ENCODE peak calls at places on chromosomes 11 and 22, in eight cellular contexts. M is OCI-LY7, F is heart right ventricle, U is cardiac muscle cell, W is right cardiac atrium, J is tibial artery, P is esophagus squamous epithelium, S is neural progenitor cell. C is an unnamed sample.
A peak's percentile ranks its signal among the peaks of the same experiment; 100 is the strongest.

GRCh38 chr22:37647928-37648327 is 8.5 kb downstream of the SH3BP1 start:
- DNase-seq in U (no peak), W (no peak), P (no peak), J (no peak), M (no peak), F (no peak), S (no peak), C (no peak)

GRCh38 chr22:17705565-17706450 is 67.3 kb downstream of the BCL2L13 start:
- DNase-seq in J (no peak), S (no peak), U (no peak), F (no peak), W (no peak), P (no peak), M (peak; percentile 6), C (no peak)

GRCh38 chr22:19537941-19538488 is 13.8 kb upstream of the CLDN5 start:
- DNase-seq in F (no peak), S (no peak), W (no peak), J (no peak), P (no peak), M (no peak), U (no peak), C (no peak)

GRCh38 chr22:38148252-38148651 is 33.4 kb downstream of the PLA2G6 start:
- DNase-seq in S (no peak), M (no peak), W (no peak), P (no peak), J (no peak), F (no peak), U (no peak), C (peak; percentile 21)

GRCh38 chr11:94597896-94598295 is 30.7 kb downstream of the PIWIL4 start:
- DNase-seq in J (no peak), M (peak; percentile 22), S (peak; percentile 21), F (no peak), W (no peak), U (no peak), P (no peak), C (peak; percentile 48)

GRCh38 chr22:22935546-22936157 is 48.0 kb downstream of the IGLL5 start:
- DNase-seq in F (no peak), W (no peak), M (peak; percentile 99), U (no peak), P (no peak), J (no peak), S (no peak), C (no peak)

GRCh38 chr11:3121416-3121815 is 43.7 kb downstream of the OSBPL5 start:
- DNase-seq in S (no peak), M (no peak), F (no peak), U (no peak), W (peak; percentile 40), P (no peak), J (peak; percentile 17), C (no peak)

GRCh38 chr11:90476442-90477007 is 253.7 kb upstream of the CHORDC1 start:
- DNase-seq in J (no peak), W (peak; percentile 15), U (peak; percentile 55), F (peak; percentile 16), M (peak; percentile 13), S (peak; percentile 58), P (no peak), C (no peak)

GRCh38 chr11:60251485-60252207 is 8.7 kb upstream of the MS4A4E start:
- DNase-seq in W (no peak), J (no peak), P (no peak), S (peak; percentile 63), U (peak; percentile 56), M (no peak), F (peak; percentile 9), C (peak; percentile 50)

GRCh38 chr11:131749100-131749499 is 378.7 kb downstream of the NTM start:
- DNase-seq in M (no peak), S (no peak), W (no peak), P (no peak), U (no peak), F (no peak), J (no peak), C (peak; percentile 60)

GRCh38 chr11:131750152-131750551 is 379.7 kb downstream of the NTM start:
- DNase-seq in P (no peak), W (no peak), S (no peak), F (no peak), J (no peak), U (no peak), M (no peak), C (no peak)

GRCh38 chr11:131748146-131749050 is 378.0 kb downstream of the NTM start:
- DNase-seq in U (peak; percentile 76), P (no peak), M (peak; percentile 38), S (peak; percentile 81), W (peak; percentile 72), F (peak; percentile 38), J (peak; percentile 44), C (peak; percentile 90)

GRCh38 chr11:131754671-131755070 is 384.3 kb downstream of the NTM start:
- DNase-seq in U (no peak), M (no peak), F (no peak), P (no peak), S (no peak), J (no peak), W (no peak), C (no peak)

GRCh38 chr11:131750692-131751091 is 380.3 kb downstream of the NTM start:
- DNase-seq in U (no peak), M (no peak), S (no peak), P (no peak), W (no peak), J (no peak), F (no peak), C (no peak)
- H3K4me1 ChIP-seq in U (no peaks in the 10 kb centered on the region), M (no peaks in the 10 kb centered on the region), S (peaks cover 12% of the 10 kb centered on the region), P (no peaks in the 10 kb centered on the region), W (no peaks in the 10 kb centered on the region), J (peaks cover 8% of the 10 kb centered on the region), F (no peaks in the 10 kb centered on the region), C (peaks cover 19% of the 10 kb centered on the region)

GRCh38 chr11:65491163-65491465 is 7.7 kb upstream of the MALAT1 start:
- DNase-seq in W (peak; percentile 32), F (no peak), S (no peak), P (no peak), M (no peak), J (no peak), U (no peak), C (peak; percentile 24)

GRCh38 chr11:65491614-65492386 is 7.0 kb upstream of the MALAT1 start:
- DNase-seq in W (peak; percentile 90), J (peak; percentile 90), P (no peak), S (peak; percentile 86), U (no peak), F (peak; percentile 81), M (peak; percentile 64), C (peak; percentile 94)

GRCh38 chr11:65492637-65493366 is 6.0 kb upstream of the MALAT1 start:
- DNase-seq in P (no peak), W (peak; percentile 90), M (peak; percentile 57), S (no peak), U (no peak), F (peak; percentile 92), J (peak; percentile 97), C (peak; percentile 82)

GRCh38 chr11:65492387-65492636 is 6.5 kb upstream of the MALAT1 start:
- DNase-seq in P (no peak), F (no peak), M (no peak), U (no peak), S (no peak), J (no peak), W (no peak), C (no peak)

DNA sequence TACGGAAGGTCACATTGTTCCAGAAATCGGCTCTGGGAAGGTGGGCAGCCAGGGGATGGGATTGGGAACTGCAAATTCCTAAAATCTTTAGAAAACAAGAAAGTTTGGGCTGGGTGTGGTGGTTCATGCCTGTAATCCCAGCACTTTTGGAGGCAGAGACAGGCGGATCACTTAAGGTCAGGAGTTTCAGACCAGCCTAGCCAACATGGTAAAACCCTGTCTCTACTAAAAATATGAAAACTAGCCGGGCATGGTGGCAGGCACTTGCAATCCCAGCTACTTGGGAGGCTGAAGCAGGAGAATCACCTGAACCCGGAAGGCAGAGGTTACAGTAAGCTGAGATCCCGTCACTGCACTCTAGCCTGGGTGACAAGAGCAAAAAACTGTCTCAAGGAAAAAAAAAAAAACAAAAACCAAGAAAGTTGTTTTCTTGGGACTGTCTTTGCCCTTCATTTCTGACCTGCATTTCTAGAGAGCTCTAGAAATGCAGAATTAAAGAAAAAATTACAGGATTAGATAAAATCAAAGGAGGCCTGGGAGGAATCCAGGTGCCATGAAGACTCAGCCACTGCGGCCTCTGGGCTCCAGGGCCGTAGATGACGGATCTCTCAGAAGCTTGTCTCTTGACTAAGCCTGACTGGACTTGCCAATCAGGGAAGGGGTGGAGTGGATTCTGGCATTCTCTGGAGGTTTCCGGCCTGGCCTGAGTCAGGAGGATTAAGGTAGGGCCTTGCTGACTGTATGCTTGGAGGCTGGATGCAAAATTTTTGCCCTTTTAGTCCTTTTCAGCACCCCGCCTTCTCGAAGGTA is 5.3 kb upstream of the MALAT1 start:
- DNase-seq in U (no peak), S (peak; percentile 78), W (peak; percentile 76), F (peak; percentile 86), M (no peak), J (peak; percentile 92), P (no peak), C (peak; percentile 89)
- H3K4me1 ChIP-seq in U (peaks cover 66% of the 10 kb centered on the region), S (peaks cover 65% of the 10 kb centered on the region), W (peaks cover 43% of the 10 kb centered on the region), F (peaks cover 90% of the 10 kb centered on the region), M (peaks cover 88% of the 10 kb centered on the region), J (peaks cover 90% of the 10 kb centered on the region), P (peaks cover 83% of the 10 kb centered on the region), C (peaks cover 82% of the 10 kb centered on the region)

GRCh38 chr11:45857834-45858492 is 10.7 kb downstream of the CRY2 start:
- DNase-seq in M (no peak), P (no peak), U (peak; percentile 61), W (peak; percentile 77), F (peak; percentile 74), J (peak; percentile 38), S (no peak), C (peak; percentile 94)

GRCh38 chr11:45858751-45859398 is 11.6 kb downstream of the CRY2 start:
- DNase-seq in M (no peak), J (no peak), S (no peak), P (no peak), F (no peak), W (no peak), U (no peak), C (no peak)

GRCh38 chr11:45853616-45854219 is 6.4 kb downstream of the CRY2 start:
- DNase-seq in S (no peak), W (peak; percentile 81), J (no peak), P (no peak), F (peak; percentile 82), M (no peak), U (peak; percentile 46), C (no peak)

GRCh38 chr11:45855308-45855707 is 8.0 kb downstream of the CRY2 start:
- DNase-seq in P (no peak), U (no peak), M (no peak), S (no peak), F (no peak), W (no peak), J (no peak), C (no peak)

DNA sequence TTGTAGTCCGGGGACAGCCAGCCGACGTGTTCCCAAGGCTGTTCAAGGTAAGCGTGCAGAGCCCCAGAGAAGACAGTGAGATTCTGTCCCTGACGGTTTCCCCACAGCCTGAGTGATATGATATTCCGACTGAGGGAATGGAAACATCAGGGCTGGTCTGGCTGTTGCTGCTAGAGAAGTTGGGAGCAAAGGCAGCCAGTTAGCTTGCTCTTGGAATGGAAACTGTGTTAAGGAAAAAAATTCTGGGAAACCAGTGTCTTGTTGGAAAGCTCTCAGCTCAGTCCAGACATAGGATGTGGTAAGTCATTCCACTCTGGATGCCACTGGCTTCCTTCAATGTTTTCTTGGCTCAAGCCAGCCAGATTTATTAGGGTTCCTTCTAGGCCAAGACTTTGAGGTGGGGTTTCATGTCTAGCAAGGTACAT is 8.8 kb downstream of the CRY2 start:
- DNase-seq in P (no peak), W (no peak), U (no peak), S (no peak), J (peak; percentile 54), M (no peak), F (no peak), C (no peak)
- H3K4me1 ChIP-seq in P (peaks cover 57% of the 10 kb centered on the region), W (peaks cover 42% of the 10 kb centered on the region), U (peaks cover 60% of the 10 kb centered on the region), S (peaks cover 17% of the 10 kb centered on the region), J (peaks cover 96% of the 10 kb centered on the region), M (peaks cover 27% of the 10 kb centered on the region), F (peaks cover 91% of the 10 kb centered on the region), C (peaks cover 89% of the 10 kb centered on the region)

GRCh38 chr11:20865161-20865560 is 195.8 kb downstream of the NELL1 start:
- DNase-seq in M (no peak), P (no peak), F (no peak), U (no peak), J (no peak), S (no peak), W (no peak), C (no peak)
- H3K4me1 ChIP-seq in M (no peaks in the 10 kb centered on the region), P (no peaks in the 10 kb centered on the region), F (no peaks in the 10 kb centered on the region), U (no peaks in the 10 kb centered on the region), J (no peaks in the 10 kb centered on the region), S (no peaks in the 10 kb centered on the region), W (no peaks in the 10 kb centered on the region), C (no peaks in the 10 kb centered on the region)

C was measured in adipocyte.